ENCODE peak calls at places on chromosome 18, in five cellular contexts. One of them, this sample, is unnamed.

GRCh38 chr18:49225160-49225559 is 235.3 kb downstream of the DYM start:
- DNase-seq in OCI-LY7: no peak
- DNase-seq in body of pancreas: no peak
- DNase-seq in nephron progenitor cell: no peak
- DNase-seq in stimulated activated CD4-positive, alpha-beta T cell treated with anti-CD3 and anti-CD28 coated beads, TNF-alpha, amount 100 ng/mL, for 4 hours: no peak
- DNase-seq in this sample: no peak

GRCh38 chr18:27017901-27018500 is 152.5 kb upstream of the AQP4 start:
- DNase-seq in OCI-LY7: peak
- DNase-seq in body of pancreas: no peak
- DNase-seq in nephron progenitor cell: peak
- DNase-seq in stimulated activated CD4-positive, alpha-beta T cell treated with anti-CD3 and anti-CD28 coated beads, TNF-alpha, amount 100 ng/mL, for 4 hours: no peak
- DNase-seq in this sample: peak

GRCh38 chr18:7608174-7608550 is 41.0 kb downstream of the PTPRM start:
- DNase-seq in OCI-LY7: no peak
- DNase-seq in body of pancreas: no peak
- DNase-seq in nephron progenitor cell: no peak
- DNase-seq in stimulated activated CD4-positive, alpha-beta T cell treated with anti-CD3 and anti-CD28 coated beads, TNF-alpha, amount 100 ng/mL, for 4 hours: no peak
- DNase-seq in this sample: no peak

GRCh38 chr18:42039396-42039795 is 84.4 kb downstream of the PIK3C3 start:
- DNase-seq in OCI-LY7: no peak
- DNase-seq in body of pancreas: no peak
- DNase-seq in nephron progenitor cell: no peak
- DNase-seq in stimulated activated CD4-positive, alpha-beta T cell treated with anti-CD3 and anti-CD28 coated beads, TNF-alpha, amount 100 ng/mL, for 4 hours: no peak
- DNase-seq in this sample: no peak

GRCh38 chr18:50071393-50071792 is 123.6 kb downstream of the MYO5B start:
- DNase-seq in OCI-LY7: no peak
- DNase-seq in body of pancreas: no peak
- DNase-seq in nephron progenitor cell: no peak
- DNase-seq in stimulated activated CD4-positive, alpha-beta T cell treated with anti-CD3 and anti-CD28 coated beads, TNF-alpha, amount 100 ng/mL, for 4 hours: no peak
- DNase-seq in this sample: no peak

GRCh38 chr18:111292-112014 is 46.9 kb upstream of the USP14 start:
- DNase-seq in OCI-LY7: no peak
- DNase-seq in body of pancreas: peak
- DNase-seq in nephron progenitor cell: peak
- DNase-seq in stimulated activated CD4-positive, alpha-beta T cell treated with anti-CD3 and anti-CD28 coated beads, TNF-alpha, amount 100 ng/mL, for 4 hours: no peak
- DNase-seq in this sample: peak

GRCh38 chr18:63070750-63071502 is 248.6 kb downstream of the BCL2 start:
- DNase-seq in OCI-LY7: no peak
- DNase-seq in body of pancreas: no peak
- DNase-seq in nephron progenitor cell: no peak
- DNase-seq in stimulated activated CD4-positive, alpha-beta T cell treated with anti-CD3 and anti-CD28 coated beads, TNF-alpha, amount 100 ng/mL, for 4 hours: no peak
- DNase-seq in this sample: no peak

GRCh38 chr18:25321869-25322268 is 30.1 kb downstream of the ZNF521 start:
- DNase-seq in OCI-LY7: peak
- DNase-seq in body of pancreas: no peak
- DNase-seq in nephron progenitor cell: no peak
- DNase-seq in stimulated activated CD4-positive, alpha-beta T cell treated with anti-CD3 and anti-CD28 coated beads, TNF-alpha, amount 100 ng/mL, for 4 hours: no peak
- DNase-seq in this sample: no peak

GRCh38 chr18:3306391-3306790 is 44.5 kb downstream of the MYL12B start:
- DNase-seq in OCI-LY7: no peak
- DNase-seq in body of pancreas: no peak
- DNase-seq in nephron progenitor cell: no peak
- DNase-seq in stimulated activated CD4-positive, alpha-beta T cell treated with anti-CD3 and anti-CD28 coated beads, TNF-alpha, amount 100 ng/mL, for 4 hours: no peak
- DNase-seq in this sample: no peak

GRCh38 chr18:76450452-76450851 is 44.6 kb downstream of the ZNF516 start:
- DNase-seq in OCI-LY7: no peak
- DNase-seq in body of pancreas: no peak
- DNase-seq in nephron progenitor cell: no peak
- DNase-seq in stimulated activated CD4-positive, alpha-beta T cell treated with anti-CD3 and anti-CD28 coated beads, TNF-alpha, amount 100 ng/mL, for 4 hours: no peak
- DNase-seq in this sample: no peak